ENCODE peak calls at places on chromosome 1, in seven cellular contexts. W, X, B, D, Y, N and J are unnamed samples.

GRCh38 chr1:177411371-177411770 is 240.6 kb downstream of the BRINP2 start:
- DNase-seq in B (no peak), X (no peak), Y (no peak), N (no peak), W (no peak), D (no peak), J (no peak)

GRCh38 chr1:16718908-16719533 is 21.3 kb upstream of the RNU1-4 start:
- DNase-seq in Y (peak), N (no peak), D (no peak), W (peak), X (no peak), B (peak), J (peak)

GRCh38 chr1:85611856-85612255 is 31.3 kb downstream of the CCN1 start:
- DNase-seq in B (peak), D (peak), X (no peak), Y (peak), W (peak), N (peak), J (no peak)

GRCh38 chr1:121544500-121544899 is 359.7 kb downstream of the SRGAP2C start:
- DNase-seq in N (no peak), D (no peak), B (no peak), X (no peak), Y (no peak), W (no peak), J (no peak)

GRCh38 chr1:214472362-214472761 is 79.0 kb downstream of the PTPN14 start:
- DNase-seq in Y (no peak), D (peak), N (no peak), B (no peak), W (no peak), X (no peak), J (no peak)

GRCh38 chr1:52460686-52461085 is 56.3 kb downstream of the PRPF38A start:
- DNase-seq in W (no peak), D (peak), N (no peak), X (no peak), B (no peak), Y (no peak), J (no peak)

GRCh38 chr1:20589331-20590312 is 725 bp downstream of the CDA start:
- DNase-seq in Y (peak), D (no peak), B (peak), X (no peak), W (peak), N (no peak), J (peak)

GRCh38 chr1:179121159-179121938 is 39.5 kb downstream of the TOR3A start:
- DNase-seq in N (peak), W (no peak), Y (no peak), B (peak), X (peak), D (peak), J (no peak)

GRCh38 chr1:34787461-34788420 is 5.1 kb upstream of the GJA4 start:
- DNase-seq in Y (peak), B (no peak), W (no peak), X (no peak), N (no peak), D (no peak), J (no peak)

GRCh38 chr1:156998840-156999239 is 46.7 kb downstream of the ARHGEF11 start:
- DNase-seq in W (no peak), X (no peak), D (no peak), N (no peak), Y (no peak), B (no peak), J (no peak)

GRCh38 chr1:162541619-162542141 is 19.8 kb upstream of the UAP1 start:
- DNase-seq in W (no peak), D (peak), B (peak), N (peak), Y (peak), X (peak), J (no peak)

GRCh38 chr1:45640293-45640692 is 16.4 kb upstream of the CCDC17 start:
- DNase-seq in B (no peak), W (no peak), Y (no peak), D (no peak), X (no peak), N (no peak), J (no peak)

GRCh38 chr1:55593299-55593698 is 378.1 kb upstream of the USP24 start:
- DNase-seq in B (no peak), X (no peak), D (no peak), W (no peak), N (no peak), Y (no peak), J (no peak)

GRCh38 chr1:220300442-220301121 is 28.3 kb upstream of the RAB3GAP2 start:
- DNase-seq in B (peak), W (peak), Y (peak), X (peak), N (peak), D (peak), J (peak)

GRCh38 chr1:983736-984475 is 2.0 kb upstream of the PERM1 start:
- DNase-seq in X (peak), Y (peak), D (no peak), B (peak), N (no peak), W (no peak), J (peak)

GRCh38 chr1:18137759-18138345 is 30.3 kb downstream of the IGSF21 start:
- DNase-seq in X (no peak), N (no peak), D (no peak), W (no peak), Y (no peak), B (no peak), J (no peak)

GRCh38 chr1:191709215-191709614 is 449.0 kb upstream of the RGS18 start:
- DNase-seq in B (no peak), Y (no peak), W (no peak), X (no peak), D (no peak), N (no peak), J (no peak)

GRCh38 chr1:102796429-102796828 is 311.9 kb downstream of the COL11A1 start:
- DNase-seq in X (no peak), B (no peak), D (no peak), N (no peak), W (no peak), Y (no peak), J (no peak)

GRCh38 chr1:81670286-81670685 is 130.4 kb upstream of the ADGRL2 start:
- DNase-seq in Y (peak), D (peak), X (peak), N (peak), B (peak), W (no peak), J (no peak)

GRCh38 chr1:156126701-156127534 is 12.4 kb downstream of the LMNA start:
- DNase-seq in W (no peak), N (no peak), Y (peak), D (peak), X (peak), B (peak), J (peak)

GRCh38 chr1:193700710-193701355 is 514.4 kb upstream of the B3GALT2 start:
- DNase-seq in B (no peak), D (peak), X (no peak), W (no peak), Y (no peak), N (no peak), J (no peak)

GRCh38 chr1:12521096-12521495 is 96.9 kb downstream of the DHRS3 start:
- DNase-seq in W (peak), Y (peak), X (no peak), B (no peak), D (no peak), N (no peak), J (no peak)

GRCh38 chr1:6511461-6512244 is 20.2 kb upstream of the PLEKHG5 start:
- DNase-seq in W (no peak), D (no peak), Y (no peak), B (no peak), N (no peak), X (no peak), J (no peak)

GRCh38 chr1:8363186-8363585 is 45.3 kb downstream of the SLC45A1 start:
- DNase-seq in Y (peak), X (no peak), N (no peak), B (no peak), W (peak), D (no peak), J (no peak)

GRCh38 chr1:12562955-12563576 is 54.9 kb downstream of the DHRS3 start:
- DNase-seq in D (no peak), W (no peak), Y (no peak), B (no peak), N (no peak), X (no peak), J (no peak)

GRCh38 chr1:233094269-233094668 is 143.9 kb downstream of the NTPCR start:
- DNase-seq in N (no peak), W (no peak), D (no peak), B (no peak), Y (no peak), X (no peak), J (no peak)

GRCh38 chr1:77762072-77762476 is 2.4 kb upstream of the USP33 start:
- DNase-seq in Y (no peak), B (no peak), X (no peak), W (no peak), D (peak), N (no peak), J (no peak)

GRCh38 chr1:151327903-151328674 is 873 bp upstream of the PI4KB start:
- DNase-seq in Y (no peak), X (peak), N (no peak), D (peak), W (no peak), B (no peak), J (peak)

GRCh38 chr1:93670141-93670540 is 11.5 kb downstream of the BCAR3 start:
- DNase-seq in X (no peak), Y (peak), N (peak), D (peak), B (peak), W (no peak), J (peak)

GRCh38 chr1:186578325-186579016 is 101.8 kb downstream of the PTGS2 start:
- DNase-seq in N (no peak), W (no peak), D (peak), B (no peak), Y (no peak), X (no peak), J (no peak)

GRCh38 chr1:247111636-247112478 is 7.7 kb upstream of the ZNF669 start:
- DNase-seq in B (peak), W (no peak), N (peak), Y (peak), X (peak), D (peak), J (peak)

GRCh38 chr1:111563619-111564018 is 56.0 kb upstream of the RAP1A start:
- DNase-seq in W (no peak), D (peak), B (no peak), N (no peak), X (no peak), Y (no peak), J (no peak)

GRCh38 chr1:58883037-58883887 is 99.4 kb upstream of the JUN start:
- DNase-seq in X (peak), W (peak), N (peak), B (peak), Y (peak), D (peak), J (no peak)
- TF ChIP-seq EP300 in X (peak), W (no peak), N (peak), B (no peak), Y (no peak), D (peak), J (no peak)

GRCh38 chr1:30188329-30188728 is 535.1 kb downstream of the MATN1 start:
- DNase-seq in B (no peak), N (peak), X (no peak), Y (no peak), D (no peak), W (no peak), J (no peak)

GRCh38 chr1:30190481-30191153 is 532.8 kb downstream of the MATN1 start:
- DNase-seq in D (no peak), X (no peak), N (no peak), Y (no peak), W (no peak), B (no peak), J (no peak)

GRCh38 chr1:30188999-30189398 is 534.4 kb downstream of the MATN1 start:
- DNase-seq in Y (no peak), N (peak), B (no peak), D (no peak), X (no peak), W (no peak), J (no peak)

GRCh38 chr1:30191154-30191702 is 532.2 kb downstream of the MATN1 start:
- DNase-seq in W (no peak), D (peak), Y (no peak), B (peak), X (peak), N (peak), J (peak)

GRCh38 chr1:30189818-30190480 is 533.4 kb downstream of the MATN1 start:
- DNase-seq in B (no peak), D (no peak), N (peak), W (no peak), Y (no peak), X (no peak), J (peak)
- TF ChIP-seq CTCF in B (no peak), D (no peak), N (no peak), W (no peak), Y (no peak), X (no peak), J (no peak)

GRCh38 chr1:170273556-170274501 is 128.1 kb downstream of the NTMT2 start:
- DNase-seq in N (peak), X (no peak), D (no peak), Y (no peak), B (no peak), W (no peak), J (no peak)

GRCh38 chr1:170267317-170267716 is 121.6 kb downstream of the NTMT2 start:
- DNase-seq in B (no peak), N (no peak), D (no peak), Y (no peak), W (no peak), X (no peak), J (no peak)

GRCh38 chr1:170271430-170271829 is 125.7 kb downstream of the NTMT2 start:
- DNase-seq in W (no peak), B (no peak), D (no peak), X (no peak), N (no peak), Y (no peak), J (no peak)
- TF ChIP-seq EP300 in W (no peak), B (no peak), D (no peak), X (no peak), N (no peak), Y (no peak), J (no peak)

GRCh38 chr1:204130989-204131892 is 20.6 kb downstream of the ETNK2 start:
- DNase-seq in X (no peak), B (peak), N (peak), D (no peak), Y (no peak), W (no peak), J (peak)
- TF ChIP-seq CTCF in X (no peak), B (no peak), N (no peak), D (no peak), Y (no peak), W (no peak), J (no peak)

DNA sequence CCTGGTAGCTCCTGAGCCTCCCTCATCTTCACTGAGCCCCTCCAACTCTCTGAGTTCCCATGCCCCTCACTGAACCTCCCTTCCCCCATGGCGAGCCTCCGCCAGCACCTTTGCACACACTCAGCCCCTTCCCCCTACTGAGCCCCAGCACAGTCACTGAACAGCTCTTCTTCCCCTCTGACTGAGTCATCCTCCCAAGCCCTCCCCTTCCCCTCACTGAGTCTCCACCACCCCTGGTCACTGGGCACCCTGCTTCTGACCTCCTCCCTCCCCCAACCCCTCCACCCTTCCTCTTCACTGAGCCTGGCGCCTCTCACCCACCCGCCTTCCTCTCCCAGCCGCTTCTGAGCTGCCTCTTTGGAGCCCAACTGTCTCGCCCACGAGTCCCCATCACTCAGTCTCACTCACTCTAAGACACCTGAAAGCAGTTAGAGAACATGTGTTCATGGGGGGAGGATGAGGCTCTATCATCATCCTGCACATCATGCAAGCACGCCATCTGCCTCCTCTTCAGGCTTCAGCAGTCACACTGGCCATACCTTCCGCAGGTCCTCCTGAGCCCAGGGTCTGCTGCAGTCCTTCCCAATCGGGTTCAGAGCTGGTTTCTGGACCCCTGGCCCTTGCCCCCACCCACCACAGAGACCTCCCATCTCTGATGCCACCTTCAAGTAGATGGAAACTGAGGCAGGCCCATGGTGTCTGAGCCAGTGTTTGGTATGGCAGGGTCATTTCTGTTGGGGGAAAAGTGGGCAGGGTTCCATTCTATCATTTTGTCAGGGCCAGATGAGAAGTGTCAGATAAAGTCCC is 2.0 kb upstream of the TRNP1 start:
- DNase-seq in Y (no peak), N (no peak), B (no peak), D (peak), X (no peak), W (no peak), J (peak)
- TF ChIP-seq EP300 in Y (no peak), N (no peak), B (no peak), D (peak), X (no peak), W (no peak), J (no peak)

GRCh38 chr1:211829343-211830054 is 1.1 kb downstream of the LPGAT1 start:
- DNase-seq in X (peak), B (peak), W (no peak), D (peak), N (no peak), Y (peak), J (no peak)
- TF ChIP-seq CTCF in X (peak), B (no peak), W (no peak), D (no peak), N (no peak), Y (no peak), J (no peak)

GRCh38 chr1:200153277-200154055 is 126.0 kb downstream of the NR5A2 start:
- DNase-seq in N (no peak), B (no peak), W (no peak), D (no peak), X (no peak), Y (no peak), J (no peak)
- TF ChIP-seq EP300 in N (no peak), B (no peak), W (no peak), D (no peak), X (no peak), Y (no peak), J (no peak)

GRCh38 chr1:203046984-203047630 is 20.8 kb downstream of the PPFIA4 start:
- DNase-seq in Y (no peak), N (no peak), W (no peak), D (peak), B (no peak), X (no peak), J (no peak)

GRCh38 chr1:203049576-203050180 is 23.4 kb downstream of the PPFIA4 start:
- DNase-seq in W (no peak), X (no peak), D (no peak), B (no peak), N (no peak), Y (no peak), J (no peak)

GRCh38 chr1:203049077-203049476 is 22.8 kb downstream of the PPFIA4 start:
- DNase-seq in D (no peak), B (no peak), Y (no peak), X (no peak), W (no peak), N (no peak), J (no peak)

GRCh38 chr1:203048086-203048485 is 21.8 kb downstream of the PPFIA4 start:
- DNase-seq in W (no peak), Y (no peak), N (no peak), X (no peak), D (no peak), B (no peak), J (no peak)

GRCh38 chr1:203048555-203049051 is 22.3 kb downstream of the PPFIA4 start:
- DNase-seq in W (no peak), D (no peak), B (no peak), Y (no peak), N (no peak), X (no peak), J (no peak)
- TF ChIP-seq CTCF in W (no peak), D (no peak), B (no peak), Y (no peak), N (no peak), X (no peak), J (no peak)